ENCODE peak calls at places on chromosomes 13 and 19, in five cellular contexts. R is WTC11, E is EH, T is COLO829, F is neural crest cell. H is an unnamed sample.

GRCh38 chr13:110555601-110556223 is 5.8 kb downstream of the RAB20 start:
- DNase-seq in R (no peak), E (no peak), T (no peak), F (no peak), H (no peak)

GRCh38 chr13:114140909-114141255 is 8.5 kb upstream of the RASA3 start:
- DNase-seq in R (peak), E (no peak), T (no peak), F (no peak), H (no peak)

GRCh38 chr13:25727250-25727649 is 324.6 kb downstream of the SHISA2 start:
- DNase-seq in R (no peak), E (no peak), T (no peak), F (no peak), H (no peak)

GRCh38 chr19:30228113-30228725 is 144.0 kb upstream of the ZNF536 start:
- DNase-seq in R (peak), E (no peak), T (no peak), F (peak), H (no peak)

GRCh38 chr19:18385675-18386542 is at the start of gene GDF15:
- DNase-seq in R (peak), E (peak), T (peak), F (peak), H (peak)

GRCh38 chr19:56721714-56722113 is 50.2 kb upstream of the ZNF835 start:
- DNase-seq in R (no peak), E (no peak), T (no peak), F (no peak), H (no peak)

GRCh38 chr19:51448011-51448744 is 10.1 kb downstream of the SIGLEC8 start:
- DNase-seq in R (no peak), E (no peak), T (no peak), F (no peak), H (no peak)

GRCh38 chr19:35756373-35757230 is at the start of gene HSPB6:
- DNase-seq in R (peak), E (peak), T (no peak), F (no peak), H (no peak)

GRCh38 chr19:54558339-54558738 is 15.3 kb upstream of the LILRA2 start:
- DNase-seq in R (no peak), E (no peak), T (no peak), F (no peak), H (no peak)

GRCh38 chr19:18086590-18087138 is at the start of gene IL12RB1:
- DNase-seq in R (no peak), E (peak), T (no peak), F (no peak), H (no peak)

GRCh38 chr13:53105477-53105876 is 76.9 kb downstream of the OLFM4 start:
- DNase-seq in R (no peak), E (no peak), T (no peak), F (no peak), H (no peak)

GRCh38 chr13:45257638-45258338 is 56.9 kb upstream of the KCTD4 start:
- DNase-seq in R (no peak), E (peak), T (no peak), F (no peak), H (no peak)

GRCh38 chr19:48554385-48555091 is 2.6 kb downstream of the SULT2B1 start:
- DNase-seq in R (peak), E (peak), T (no peak), F (no peak), H (no peak)

GRCh38 chr19:39471756-39472536 is 8.7 kb upstream of the TIMM50 start:
- DNase-seq in R (no peak), E (no peak), T (no peak), F (no peak), H (no peak)

H was measured in foreskin melanocyte.